ENCODE peak calls at places on chromosomes 7 and 10, in ten cellular contexts. W is substantia nigra; O is cardiac septum; U is Panc1; L is PC-9; B is lower lobe of right lung; R is Calu3; N is RCC 7860; E is effector CD4-positive, alpha-beta T cell; Y is CD8-positive, alpha-beta memory T cell. P is an unnamed sample.

GRCh38 chr10:72087392-72087968 is 871 bp downstream of the SPOCK2 start:
- DNase-seq in B (no peak), E (peak), W (no peak), U (no peak), L (no peak), O (peak), N (no peak), R (peak), Y (no peak), P (no peak)

GRCh38 chr10:88555190-88555894 is 27.8 kb downstream of the RNLS start:
- DNase-seq in O (no peak), W (no peak), E (no peak), Y (no peak), R (no peak), U (no peak), B (no peak), L (no peak), N (no peak), P (no peak)

GRCh38 chr10:102837230-102837721 is at the start of gene CYP17A1:
- DNase-seq in Y (no peak), O (no peak), N (peak), R (no peak), W (no peak), U (no peak), E (no peak), B (peak), L (no peak), P (no peak)

GRCh38 chr10:34651381-34651780 is 163.7 kb downstream of the PARD3 start:
- DNase-seq in O (no peak), Y (no peak), R (no peak), W (no peak), L (no peak), U (no peak), B (no peak), E (no peak), N (no peak), P (no peak)

GRCh38 chr7:43559171-43559938 is 23.6 kb upstream of the STK17A start:
- DNase-seq in N (no peak), L (no peak), Y (no peak), E (no peak), R (no peak), O (no peak), B (no peak), W (no peak), U (no peak), P (no peak)

GRCh38 chr7:80642871-80643270 is 4.4 kb downstream of the CD36 start:
- DNase-seq in R (no peak), W (no peak), E (no peak), U (no peak), O (no peak), L (no peak), N (no peak), Y (no peak), B (no peak), P (no peak)

GRCh38 chr10:43407148-43407575 is 1.8 kb downstream of the HNRNPF start:
- DNase-seq in O (peak), L (no peak), B (peak), U (no peak), W (peak), R (peak), N (no peak), E (peak), Y (peak), P (peak)

GRCh38 chr10:64760371-64760770 is 1239.2 kb downstream of the REEP3 start:
- DNase-seq in Y (no peak), W (no peak), R (no peak), E (no peak), O (no peak), U (no peak), B (no peak), L (no peak), N (no peak), P (no peak)

GRCh38 chr7:139095194-139095659 is 14.3 kb downstream of the ZC3HAV1 start:
- DNase-seq in O (no peak), L (no peak), B (no peak), N (no peak), R (no peak), W (no peak), Y (peak), E (peak), U (no peak), P (no peak)

GRCh38 chr10:116722736-116723427 is 19.5 kb downstream of the HSPA12A start:
- DNase-seq in N (peak), W (no peak), Y (no peak), O (no peak), L (no peak), B (no peak), U (no peak), R (no peak), E (no peak), P (no peak)

GRCh38 chr7:77989981-77990566 is 191.5 kb downstream of the PHTF2 start:
- DNase-seq in W (no peak), U (no peak), O (peak), Y (no peak), R (peak), L (peak), B (no peak), E (no peak), N (no peak), P (no peak)

GRCh38 chr7:17075601-17076000 is 193.8 kb upstream of the AGR3 start:
- DNase-seq in W (no peak), N (no peak), Y (no peak), L (no peak), U (no peak), B (no peak), O (no peak), R (no peak), E (no peak), P (no peak)

GRCh38 chr7:24979470-24979862 is 512 bp downstream of the OSBPL3 start:
- DNase-seq in R (peak), O (no peak), Y (peak), W (peak), L (no peak), U (no peak), B (peak), E (peak), N (peak), P (peak)

GRCh38 chr7:105014725-105015630 is 973 bp downstream of the KMT2E start:
- DNase-seq in R (peak), N (peak), L (peak), W (peak), U (peak), Y (peak), O (peak), B (no peak), E (peak), P (peak)

GRCh38 chr7:108234981-108235450 is 104.9 kb upstream of the LAMB4 start:
- DNase-seq in Y (no peak), U (no peak), N (no peak), R (no peak), W (no peak), L (no peak), B (no peak), O (no peak), E (no peak), P (no peak)

GRCh38 chr10:114259825-114260224 is 20.8 kb downstream of the VWA2 start:
- DNase-seq in U (no peak), N (no peak), R (no peak), L (no peak), B (no peak), Y (no peak), E (no peak), W (no peak), O (no peak), P (no peak)

GRCh38 chr7:11727864-11728263 is 104.1 kb downstream of the THSD7A start:
- DNase-seq in L (no peak), N (no peak), Y (no peak), B (no peak), U (no peak), O (no peak), E (no peak), W (no peak), R (no peak), P (no peak)

GRCh38 chr7:101302641-101303101 is 18.9 kb downstream of the IFT22 start:
- DNase-seq in N (no peak), U (no peak), W (no peak), Y (no peak), B (no peak), O (no peak), L (no peak), R (no peak), E (no peak), P (no peak)

GRCh38 chr7:77453531-77453930 is 37.4 kb upstream of the GSAP start:
- DNase-seq in W (no peak), O (no peak), L (no peak), Y (no peak), B (no peak), N (no peak), E (no peak), R (no peak), U (no peak), P (no peak)

GRCh38 chr7:116316838-116317612 is 106.7 kb downstream of the TES start:
- DNase-seq in R (peak), N (peak), U (peak), Y (no peak), L (peak), O (no peak), W (peak), B (no peak), E (no peak), P (peak)

P was measured in right lobe of liver.